ENCODE peak calls at places on chromosomes 6 and 20, in four cellular contexts. O, P, Z and U are unnamed samples.

GRCh38 chr20:8547035-8547649 is 415.1 kb downstream of the PLCB1 start:
- DNase-seq in O (no peak), P (peak; percentile 10), Z (no peak), U (no peak)

GRCh38 chr6:45420083-45420908 is 42.6 kb upstream of the SUPT3H start:
- DNase-seq in P (peak; percentile 57), O (no peak), Z (peak; percentile 41), U (peak; percentile 57)

GRCh38 chr6:77470983-77471382 is 7.7 kb upstream of the HTR1B start:
- DNase-seq in O (no peak), P (peak; percentile 15), Z (no peak), U (no peak)

GRCh38 chr20:39903806-39904205 is 785.2 kb downstream of the MAFB start:
- DNase-seq in O (no peak), Z (no peak), P (no peak), U (no peak)

GRCh38 chr6:168345896-168346754 is 26.5 kb upstream of the DACT2 start:
- DNase-seq in O (no peak), P (no peak), Z (no peak), U (no peak)

GRCh38 chr6:33949877-33950831 is 146.4 kb upstream of the MLN start:
- DNase-seq in O (no peak), P (no peak), Z (no peak), U (no peak)

GRCh38 chr6:161654209-161654608 is 380.3 kb upstream of the AGPAT4 start:
- DNase-seq in Z (no peak), O (no peak), P (no peak), U (no peak)

GRCh38 chr20:59888050-59888449 is 45.4 kb downstream of the SYCP2 start:
- DNase-seq in O (no peak), Z (no peak), P (no peak), U (no peak)

GRCh38 chr6:165694296-165694695 is 31.3 kb upstream of the PDE10A start:
- DNase-seq in O (no peak), Z (no peak), P (no peak), U (no peak)

GRCh38 chr6:132814716-132815570 is 574 bp downstream of the RPS12 start:
- DNase-seq in O (no peak), Z (no peak), P (peak; percentile 15), U (no peak)

GRCh38 chr6:155687645-155688044 is 232.0 kb upstream of the NOX3 start:
- DNase-seq in Z (no peak), P (no peak), O (no peak), U (no peak)

GRCh38 chr20:40251284-40251932 is 437.6 kb downstream of the MAFB start:
- DNase-seq in Z (no peak), P (peak; percentile 57), O (no peak), U (no peak)

GRCh38 chr6:100446922-100447899 is 17.5 kb downstream of the SIM1 start:
- DNase-seq in O (no peak), Z (no peak), P (peak; percentile 65), U (no peak)

GRCh38 chr20:36796868-36797267 is 23.3 kb upstream of the DSN1 start:
- DNase-seq in P (no peak), O (no peak), Z (no peak), U (no peak)

GRCh38 chr6:35392111-35392702 is 49.8 kb downstream of the PPARD start:
- DNase-seq in P (no peak), Z (no peak), O (no peak), U (no peak)

GRCh38 chr6:88165877-88166492 is at the start of gene CNR1:
- DNase-seq in Z (no peak), O (peak; percentile 31), P (peak; percentile 14), U (no peak)

GRCh38 chr20:24157213-24157612 is 168.6 kb upstream of the GGTLC1 start:
- DNase-seq in P (no peak), O (no peak), Z (peak; percentile 29), U (no peak)

GRCh38 chr6:1087112-1087843 is 224.6 kb upstream of the FOXQ1 start:
- DNase-seq in P (no peak), Z (no peak), O (no peak), U (no peak)

GRCh38 chr6:103236923-103237322 is 1622.8 kb downstream of the HACE1 start:
- DNase-seq in Z (no peak), P (no peak), O (no peak), U (no peak)

GRCh38 chr6:9657994-9658393 is 756.9 kb downstream of the TFAP2A start:
- DNase-seq in Z (no peak), P (peak; percentile 87), O (no peak), U (no peak)

GRCh38 chr6:121691126-121691540 is 255.7 kb downstream of the GJA1 start:
- DNase-seq in P (peak; percentile 92), Z (no peak), O (no peak), U (no peak)

GRCh38 chr20:31842471-31843157 is 2.8 kb downstream of the FOXS1 start:
- DNase-seq in O (no peak), P (peak; percentile 78), Z (no peak), U (no peak)

GRCh38 chr20:36632487-36633284 is 13.3 kb downstream of the SLA2 start:
- DNase-seq in P (no peak), Z (no peak), O (no peak), U (no peak)

GRCh38 chr20:4455301-4455701 is 266.4 kb upstream of the PRND start:
- DNase-seq in Z (no peak), P (no peak), O (no peak), U (no peak)

GRCh38 chr6:132919028-132919427 is 104.7 kb downstream of the RPS12 start:
- DNase-seq in P (no peak), Z (no peak), O (no peak), U (no peak)

GRCh38 chr6:125910518-125910917 is 46.1 kb upstream of the HINT3 start:
- DNase-seq in P (peak; percentile 49), O (no peak), Z (no peak), U (no peak)

GRCh38 chr20:23643665-23644064 is 5.9 kb upstream of the CST3 start:
- DNase-seq in Z (no peak), O (no peak), P (no peak), U (no peak)

GRCh38 chr6:168169624-168170023 is 90.6 kb upstream of the FRMD1 start:
- DNase-seq in P (no peak), O (no peak), Z (no peak), U (no peak)

GRCh38 chr6:68313911-68314310 is 321.2 kb upstream of the ADGRB3 start:
- DNase-seq in Z (no peak), O (no peak), P (no peak), U (no peak)

GRCh38 chr6:139149383-139149782 is 14.5 kb downstream of the HECA start:
- DNase-seq in Z (no peak), P (no peak), O (no peak), U (no peak)